ENCODE peak calls at places on chromosomes 5 and 9, in five cellular contexts. N is body of pancreas; U is cardiac muscle cell; Y is neuronal stem cell; O is CD8-positive, alpha-beta memory T cell. J is an unnamed sample. For H3K9me3 and H3K4me1, the result is how much of the 10 kb centered on the place peaks cover.

GRCh38 chr5:90866915-90867715 is 308.5 kb downstream of the ADGRV1 start:
- DNase-seq in O (no peak), Y (no peak), N (no peak), U (peak), J (no peak)

GRCh38 chr5:43677241-43677640 is 74.3 kb downstream of the NNT start:
- DNase-seq in N (no peak), Y (no peak), U (no peak), O (no peak), J (no peak)

GRCh38 chr9:99235874-99236627 is 14.0 kb downstream of the SEC61B start:
- DNase-seq in U (no peak), O (no peak), Y (no peak), N (peak), J (no peak)

GRCh38 chr9:136939996-136940525 is 4.5 kb downstream of the FBXW5 start:
- DNase-seq in U (no peak), O (no peak), N (no peak), Y (no peak), J (no peak)

GRCh38 chr5:126917918-126918623 is 112.3 kb downstream of the MARCHF3 start:
- DNase-seq in N (peak), O (no peak), Y (no peak), U (peak), J (peak)

GRCh38 chr5:175700991-175701390 is 43.1 kb downstream of the HRH2 start:
- DNase-seq in O (no peak), U (peak), Y (no peak), N (no peak), J (no peak)

GRCh38 chr5:56962286-56962685 is 10.4 kb upstream of the MIER3 start:
- DNase-seq in U (peak), Y (no peak), O (no peak), N (no peak), J (peak)

GRCh38 chr5:81162501-81162900 is 70.6 kb upstream of the CKMT2 start:
- DNase-seq in O (no peak), N (no peak), U (no peak), Y (no peak), J (no peak)

GRCh38 chr5:56211298-56211865 is 21.7 kb downstream of the ANKRD55 start:
- DNase-seq in U (peak), N (peak), Y (peak), O (no peak), J (no peak)

GRCh38 chr9:5632540-5632939 is 3.6 kb downstream of the RIC1 start:
- DNase-seq in Y (no peak), U (no peak), O (no peak), N (no peak), J (no peak)

GRCh38 chr5:366541-367357 is 45.2 kb downstream of the AHRR start:
- DNase-seq in Y (no peak), U (no peak), O (no peak), N (no peak), J (no peak)

GRCh38 chr5:126195410-126196100 is 227.7 kb upstream of the GRAMD2B start:
- DNase-seq in U (no peak), N (no peak), Y (no peak), O (no peak), J (no peak)

GRCh38 chr5:74916831-74917710 is 50.9 kb upstream of the FAM169A start:
- DNase-seq in U (no peak), Y (no peak), O (no peak), N (no peak), J (no peak)

GRCh38 chr5:115389074-115389798 is 92.8 kb upstream of the CCDC112 start:
- DNase-seq in U (peak), N (peak), Y (no peak), O (no peak), J (no peak)

GRCh38 chr9:32350682-32351081 is 33.8 kb upstream of the ACO1 start:
- DNase-seq in U (peak), Y (no peak), N (no peak), O (no peak), J (no peak)

GRCh38 chr5:118873417-118873816 is 114.9 kb downstream of the DTWD2 start:
- DNase-seq in Y (no peak), U (no peak), O (no peak), N (no peak), J (no peak)

GRCh38 chr5:118875131-118875530 is 113.2 kb downstream of the DTWD2 start:
- DNase-seq in O (no peak), N (no peak), Y (no peak), U (no peak), J (no peak)
- H3K9me3 ChIP-seq in O (under half), N (under half), Y (under half), U (under half), J (under half)

GRCh38 chr5:150487199-150488061 is 20.5 kb upstream of the NDST1 start:
- DNase-seq in U (peak), O (no peak), N (peak), Y (no peak), J (peak)

GRCh38 chr5:150490754-150491153 is 17.2 kb upstream of the NDST1 start:
- DNase-seq in Y (no peak), O (no peak), U (no peak), N (no peak), J (no peak)

GRCh38 chr5:150489358-150490295 is 18.3 kb upstream of the NDST1 start:
- DNase-seq in U (peak), Y (no peak), N (peak), O (no peak), J (no peak)

GRCh38 chr5:150490296-150490669 is 17.6 kb upstream of the NDST1 start:
- DNase-seq in N (no peak), U (no peak), O (no peak), Y (no peak), J (no peak)

GRCh38 chr5:150488519-150489357 is 19.2 kb upstream of the NDST1 start:
- DNase-seq in N (peak), Y (no peak), U (peak), O (no peak), J (peak)
- H3K4me1 ChIP-seq in N (half or more), Y (under half), U (under half), O (under half), J (under half)

GRCh38 chr5:134594336-134594735 is 38.3 kb downstream of the SAR1B start:
- DNase-seq in Y (no peak), N (no peak), O (no peak), U (no peak), J (no peak)

GRCh38 chr5:134590992-134591659 is 41.5 kb downstream of the SAR1B start:
- DNase-seq in U (no peak), Y (no peak), O (no peak), N (no peak), J (no peak)

GRCh38 chr5:134594797-134595457 is 37.7 kb downstream of the SAR1B start:
- DNase-seq in N (no peak), O (no peak), Y (no peak), U (no peak), J (no peak)

GRCh38 chr5:134592141-134592746 is 40.4 kb downstream of the SAR1B start:
- DNase-seq in N (no peak), U (peak), O (no peak), Y (no peak), J (no peak)

DNA sequence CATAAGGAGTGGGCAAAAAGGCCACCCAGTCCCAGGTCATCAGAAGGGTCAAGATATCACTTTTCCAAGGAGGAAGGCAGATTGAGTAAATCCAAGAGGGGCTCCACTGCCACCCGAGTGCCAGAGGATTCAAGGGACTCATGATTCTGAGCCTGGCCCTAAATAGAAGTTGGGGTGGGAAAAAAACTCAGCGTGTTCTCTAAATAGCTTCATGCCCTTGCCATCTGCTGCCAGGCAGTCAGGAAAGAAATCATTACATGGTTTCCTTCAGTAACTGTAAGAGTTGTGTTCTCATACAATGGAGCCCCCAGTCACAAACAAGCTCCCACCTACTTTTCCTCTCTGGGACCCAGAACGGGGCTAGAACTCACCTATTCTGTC is 37.2 kb downstream of the SAR1B start:
- DNase-seq in O (no peak), N (no peak), Y (no peak), U (no peak), J (no peak)
- H3K4me3 ChIP-seq in O (no peak), N (no peak), Y (no peak), U (no peak), J (no peak)

GRCh38 chr5:79225441-79225840 is 10.5 kb upstream of the JMY start:
- DNase-seq in Y (no peak), N (no peak), O (no peak), U (no peak), J (no peak)
- H3K9me3 ChIP-seq in Y (under half), N (under half), O (under half), U (under half), J (under half)

DNA sequence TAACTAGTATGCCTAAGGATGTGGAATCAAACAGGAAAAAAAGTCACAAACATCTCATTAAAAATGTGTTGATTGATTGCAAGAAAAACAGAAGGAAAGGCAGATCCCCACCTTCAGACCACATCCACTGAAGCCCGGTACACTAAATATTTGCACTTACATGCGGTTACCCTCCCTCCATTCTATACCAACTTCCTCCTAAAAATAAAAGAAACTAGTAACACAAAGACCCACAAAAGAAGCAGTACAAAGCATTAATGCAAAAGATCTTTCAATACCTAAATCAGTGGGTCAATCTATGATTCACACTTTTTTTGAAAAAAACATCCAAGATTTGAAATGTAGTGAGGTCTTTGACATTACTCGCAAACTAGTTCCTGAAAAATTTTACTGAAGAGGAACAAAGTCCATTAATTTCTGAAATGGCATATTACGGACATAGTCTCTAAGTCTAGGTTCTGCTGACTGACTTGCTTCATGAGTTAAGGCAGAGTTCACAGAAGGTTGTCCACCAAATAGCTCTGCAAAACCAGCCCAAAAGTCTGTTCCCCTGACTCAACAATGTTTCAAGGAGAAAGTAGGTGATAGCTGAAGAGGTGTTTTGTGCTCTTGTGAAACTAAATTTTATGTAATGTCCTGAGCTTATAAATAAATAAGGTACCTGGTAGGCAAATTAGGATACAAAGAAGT is 100.7 kb downstream of the PAM start:
- DNase-seq in N (no peak), U (no peak), O (peak), Y (no peak), J (no peak)
- H3K4me1 ChIP-seq in N (under half), U (under half), O (under half), Y (under half), J (under half)

DNA sequence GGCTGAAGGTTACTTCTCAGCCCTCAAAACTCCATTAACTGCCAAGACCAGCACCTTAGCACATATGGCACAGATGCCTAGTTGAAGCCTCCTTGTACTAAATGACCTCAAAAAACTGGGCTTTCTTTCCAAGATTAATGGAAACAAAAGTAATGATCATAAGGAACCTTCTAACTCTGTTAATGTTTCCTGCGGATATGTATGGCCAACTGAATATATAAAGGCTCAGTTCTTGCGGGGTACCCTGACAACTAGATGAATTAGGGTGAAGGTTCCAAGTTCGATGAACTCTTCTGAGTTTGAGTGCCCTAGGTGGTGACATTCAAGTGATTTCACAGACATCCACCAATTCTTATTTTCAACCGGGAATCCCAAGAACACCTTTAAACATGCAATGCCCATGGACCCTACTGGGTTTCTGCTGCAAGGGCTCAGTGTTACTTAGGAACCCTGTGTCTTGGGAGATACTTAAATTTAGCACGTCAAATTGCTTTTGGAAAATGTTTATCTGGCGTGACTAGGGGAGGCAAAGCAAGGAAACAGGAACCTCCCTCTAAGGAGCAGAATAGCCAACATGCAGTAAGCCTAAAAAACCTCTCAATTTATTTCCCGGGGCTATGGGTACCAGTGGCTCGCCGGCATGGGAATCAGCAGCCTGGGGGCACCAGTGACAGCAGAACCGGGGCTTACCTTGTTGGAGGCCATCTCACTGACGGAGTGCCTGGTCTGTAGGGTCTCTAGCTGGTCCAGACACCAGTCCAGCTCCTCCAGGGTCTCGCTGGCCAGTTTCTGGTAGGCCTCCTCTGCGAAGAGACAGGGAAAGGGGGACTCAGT is 455.5 kb downstream of the RAB3C start:
- DNase-seq in U (peak), Y (no peak), O (no peak), N (no peak), J (peak)
- H3K4me3 ChIP-seq in U (peak), Y (peak), O (peak), N (peak), J (peak)

DNA sequence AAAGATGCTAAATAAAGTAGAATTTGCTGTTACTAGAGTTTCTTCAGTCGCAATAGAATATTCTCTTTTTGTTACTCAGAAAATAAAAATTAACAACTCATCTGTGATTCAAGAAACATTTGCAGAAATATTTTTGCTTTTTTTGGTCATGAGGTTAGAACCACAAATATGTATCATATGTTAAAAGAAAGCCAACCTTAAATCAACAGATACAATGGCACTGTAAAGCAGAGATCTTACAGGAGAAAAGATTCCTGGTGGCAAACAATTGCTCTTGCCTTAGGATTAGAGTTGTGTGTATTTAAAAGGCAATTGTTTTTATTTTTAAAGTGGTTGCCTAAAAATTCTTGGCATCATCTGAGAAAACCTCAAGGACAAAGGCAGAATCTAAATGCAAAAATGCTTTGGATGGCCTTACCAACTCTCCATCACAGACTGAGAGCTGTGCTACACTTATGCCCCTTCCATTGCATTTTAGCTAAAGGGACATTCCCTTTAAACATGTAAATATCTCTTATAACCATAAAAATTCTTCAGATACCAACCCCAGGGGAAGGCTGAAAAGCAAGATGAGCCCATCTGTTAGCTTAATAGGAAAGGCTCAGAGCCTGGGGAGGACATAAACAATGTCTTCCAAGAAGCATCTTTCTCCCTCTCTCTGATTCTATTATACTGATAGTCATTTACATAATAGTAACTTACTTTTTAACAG is 100.4 kb downstream of the FAM114A2 start:
- DNase-seq in Y (no peak), N (no peak), U (no peak), O (no peak), J (no peak)
- H3K9me3 ChIP-seq in Y (under half), N (under half), U (under half), O (under half), J (under half)